ENCODE peak calls at places on chromosomes 4 and X, in six cellular contexts. R is AG09309; Y is Peyer's patch; B is endothelial cell of umbilical vein; H is pancreas; L is naive thymus-derived CD4-positive, alpha-beta T cell. N is an unnamed sample.
A peak's percentile ranks its signal among the peaks of the same experiment; 100 is the strongest.

GRCh38 chrX:2691543-2692220 is 587 bp downstream of the CD99 start:
- DNase-seq in R (no peak), L (no peak), Y (peak; percentile 66), B (peak; percentile 53), H (no peak), N (no peak)

GRCh38 chr4:145890689-145891088 is 47.9 kb downstream of the ZNF827 start:
- DNase-seq in Y (no peak), H (no peak), L (no peak), B (no peak), R (no peak), N (no peak)

GRCh38 chrX:151088221-151088620 is 88.2 kb upstream of the GPR50 start:
- DNase-seq in H (no peak), B (no peak), L (no peak), R (no peak), Y (no peak), N (no peak)

GRCh38 chrX:74104356-74105065 is 199.5 kb upstream of the ZCCHC13 start:
- DNase-seq in H (no peak), B (no peak), L (no peak), R (peak; percentile 33), Y (no peak), N (no peak)

GRCh38 chr4:65242156-65242846 is 428.0 kb downstream of the EPHA5 start:
- DNase-seq in B (no peak), R (no peak), Y (no peak), H (peak; percentile 28), L (no peak), N (no peak)

GRCh38 chr4:38313999-38314561 is 349.9 kb upstream of the KLF3 start:
- DNase-seq in R (no peak), Y (peak; percentile 89), H (no peak), B (no peak), L (no peak), N (no peak)

GRCh38 chr4:183300660-183301059 is 19.4 kb downstream of the CLDN22 start:
- DNase-seq in B (peak; percentile 54), R (no peak), Y (no peak), L (no peak), H (no peak), N (no peak)

GRCh38 chr4:26823583-26823982 is 37.1 kb upstream of the STIM2 start:
- DNase-seq in B (no peak), Y (no peak), L (no peak), H (no peak), R (no peak), N (no peak)

GRCh38 chrX:102833136-102833535 is 103.9 kb upstream of the RAB40AL start:
- DNase-seq in L (no peak), R (no peak), B (no peak), Y (no peak), H (no peak), N (no peak)

GRCh38 chr4:180164799-180165198 is 2078.4 kb upstream of the TENM3 start:
- DNase-seq in B (no peak), H (no peak), R (no peak), L (no peak), Y (no peak), N (no peak)

GRCh38 chrX:10579753-10580060 is 40.7 kb downstream of the MID1 start:
- DNase-seq in R (no peak), H (no peak), L (no peak), B (peak; percentile 84), Y (no peak), N (no peak)

GRCh38 chr4:2259541-2260267 is 2.2 kb downstream of the MXD4 start:
- DNase-seq in L (no peak), B (no peak), R (no peak), H (peak; percentile 79), Y (peak; percentile 44), N (no peak)

GRCh38 chr4:3875466-3875865 is 109.3 kb downstream of the ADRA2C start:
- DNase-seq in H (no peak), L (no peak), B (no peak), Y (no peak), R (no peak), N (no peak)

GRCh38 chr4:128835498-128836222 is 26.2 kb downstream of the JADE1 start:
- DNase-seq in R (no peak), Y (no peak), H (peak; percentile 88), L (no peak), B (no peak), N (no peak)

GRCh38 chr4:14607578-14607977 is 394.7 kb upstream of the CPEB2 start:
- DNase-seq in Y (no peak), B (no peak), L (no peak), R (no peak), H (no peak), N (no peak)

GRCh38 chrX:13110427-13111324 is 66.3 kb upstream of the FAM9C start:
- DNase-seq in Y (peak; percentile 64), L (no peak), H (no peak), R (peak; percentile 92), B (peak; percentile 89), N (no peak)

GRCh38 chrX:100643943-100644587 is at the start of gene SRPX2:
- DNase-seq in H (no peak), B (peak; percentile 85), Y (peak; percentile 64), R (peak; percentile 67), L (no peak), N (no peak)

GRCh38 chrX:40080896-40081678 is 16.7 kb downstream of the BCOR start:
- DNase-seq in Y (no peak), R (no peak), B (no peak), L (no peak), H (peak; percentile 11), N (no peak)

GRCh38 chr4:54783402-54784110 is 125.8 kb downstream of the KIT start:
- DNase-seq in Y (no peak), H (no peak), R (no peak), B (no peak), L (no peak), N (no peak)

GRCh38 chrX:49042581-49043219 is 457 bp downstream of the TFE3 start:
- DNase-seq in R (no peak), B (no peak), H (peak; percentile 75), Y (no peak), L (peak; percentile 11), N (no peak)

GRCh38 chrX:13223868-13224555 is 95.8 kb downstream of the ATXN3L start:
- DNase-seq in Y (no peak), B (peak; percentile 91), L (no peak), H (no peak), R (peak; percentile 57), N (no peak)

GRCh38 chr4:116427666-116428065 is 657.7 kb downstream of the TRAM1L1 start:
- DNase-seq in B (no peak), R (no peak), H (no peak), Y (no peak), L (no peak), N (no peak)

GRCh38 chr4:166078956-166079355 is 205.9 kb downstream of the TLL1 start:
- DNase-seq in L (no peak), H (no peak), R (no peak), Y (no peak), B (no peak), N (no peak)

GRCh38 chr4:166421556-166422156 is 548.6 kb downstream of the TLL1 start:
- DNase-seq in Y (no peak), B (no peak), R (peak; percentile 55), L (no peak), H (no peak), N (no peak)

GRCh38 chr4:158802914-158803313 is 34.1 kb downstream of the FNIP2 start:
- DNase-seq in Y (no peak), B (no peak), H (no peak), R (no peak), L (no peak), N (no peak)

GRCh38 chr4:153345011-153345981 is 808 bp downstream of the MND1 start:
- DNase-seq in B (peak; percentile 66), R (no peak), H (no peak), L (peak; percentile 66), Y (peak; percentile 65), N (no peak)

DNA sequence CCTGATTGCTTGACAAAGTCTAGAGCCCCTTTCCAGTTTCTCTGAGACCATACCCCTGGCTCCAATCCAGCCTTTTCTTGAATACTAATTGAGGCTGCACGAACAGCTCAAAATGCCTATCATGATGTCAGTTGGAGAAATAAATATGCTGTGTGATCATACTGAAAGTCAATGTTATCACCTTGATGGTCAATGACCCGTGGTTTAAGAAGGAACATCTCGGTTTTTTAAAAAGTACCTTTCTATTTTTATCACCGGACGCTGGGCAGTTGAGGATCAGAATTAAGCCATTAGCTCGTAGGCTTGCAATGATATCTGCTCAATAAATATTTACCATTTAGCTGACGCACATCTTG is 883 bp upstream of the WDR44 start:
- DNase-seq in Y (no peak), R (no peak), L (no peak), H (no peak), B (no peak), N (no peak)
- H3K4me3 ChIP-seq in Y (peak overlapping the region; percentile 65), R (no peak overlapping the region), L (peak overlapping the region; percentile 70), H (no peak overlapping the region), B (peak overlapping the region; percentile 44), N (peak overlapping the region; percentile 64)

GRCh38 chr4:53593765-53594164 is 2.5 kb upstream of the LNX1 start:
- DNase-seq in H (no peak), Y (no peak), L (no peak), R (no peak), B (no peak), N (no peak)

GRCh38 chr4:53589511-53589910 is 1.8 kb downstream of the LNX1 start:
- DNase-seq in B (no peak), R (no peak), H (no peak), Y (no peak), L (no peak), N (no peak)

GRCh38 chr4:53592128-53592527 is 842 bp upstream of the LNX1 start:
- DNase-seq in Y (peak; percentile 73), R (no peak), H (no peak), L (no peak), B (peak; percentile 13), N (no peak)

GRCh38 chr4:53592686-53593641 is 1.7 kb upstream of the LNX1 start:
- DNase-seq in Y (peak; percentile 79), H (peak; percentile 83), L (no peak), R (no peak), B (peak; percentile 46), N (no peak)

GRCh38 chr4:53591372-53591892 is at the start of gene LNX1:
- DNase-seq in Y (peak; percentile 95), H (peak; percentile 93), L (no peak), R (no peak), B (no peak), N (no peak)
- H3K4me3 ChIP-seq in Y (peak within 1 kb of the TSS; percentile 54), H (peak within 1 kb of the TSS; percentile 11), L (no peak within 1 kb of the TSS), R (no peak within 1 kb of the TSS), B (no peak within 1 kb of the TSS), N (peak within 1 kb of the TSS; percentile 2)

GRCh38 chrX:108437354-108437753 is 868 bp downstream of the COL4A6 start:
- DNase-seq in B (peak; percentile 1), Y (no peak), H (no peak), R (no peak), L (no peak), N (no peak)

GRCh38 chrX:108439434-108439883 is at the start of gene COL4A5:
- DNase-seq in B (peak; percentile 79), H (no peak), R (no peak), Y (no peak), L (peak; percentile 1), N (peak; percentile 20)

GRCh38 chrX:108437789-108438623 is at the start of gene COL4A6:
- DNase-seq in R (no peak), H (peak; percentile 40), L (no peak), Y (no peak), B (peak; percentile 26), N (peak; percentile 2)

GRCh38 chrX:108443065-108443464 is 3.4 kb downstream of the COL4A5 start:
- DNase-seq in L (no peak), Y (no peak), H (no peak), R (no peak), B (peak; percentile 1), N (no peak)

GRCh38 chrX:108439961-108440696 is 491 bp downstream of the COL4A5 start:
- DNase-seq in L (no peak), B (peak; percentile 55), H (peak; percentile 36), R (no peak), Y (no peak), N (peak; percentile 15)
- H3K4me3 ChIP-seq in L (no peak overlapping the region), B (peak overlapping the region; percentile 76), H (no peak overlapping the region), R (peak overlapping the region; percentile 22), Y (peak overlapping the region; percentile 36), N (peak overlapping the region; percentile 29)

GRCh38 chrX:155263854-155264628 is at the start of gene RAB39B:
- DNase-seq in B (peak; percentile 9), H (peak; percentile 68), L (peak; percentile 71), Y (peak; percentile 82), R (peak; percentile 3), N (peak; percentile 77)
- H3K4me3 ChIP-seq in B (no peak within 1 kb of the TSS), H (peak within 1 kb of the TSS; percentile 22), L (peak within 1 kb of the TSS; percentile 76), Y (peak within 1 kb of the TSS; percentile 45), R (peak within 1 kb of the TSS; percentile 56), N (peak within 1 kb of the TSS; percentile 77)